ENCODE peak calls at places on chromosomes 11 and 22, in seven cellular contexts. P is tibial nerve, D is H54, F is ovary, L is spleen, V is HCT116, S is uterus. G is an unnamed sample.

GRCh38 chr22:39898997-39899396 is 1.9 kb upstream of the GRAP2 start:
- DNase-seq in D (no peak), L (no peak), F (no peak), S (no peak), P (no peak), V (no peak), G (no peak)

GRCh38 chr11:44623716-44624491 is 58.4 kb downstream of the CD82 start:
- DNase-seq in P (no peak), D (no peak), V (no peak), L (peak), F (peak), S (no peak), G (peak)

GRCh38 chr11:120248551-120249278 is 8.8 kb downstream of the POU2F3 start:
- DNase-seq in P (no peak), F (no peak), L (peak), S (no peak), D (peak), V (peak), G (no peak)

GRCh38 chr11:3909901-3910300 is 54.4 kb downstream of the STIM1 start:
- DNase-seq in L (no peak), P (no peak), D (no peak), V (no peak), F (no peak), S (no peak), G (no peak)

GRCh38 chr11:128513915-128514681 is 73.3 kb downstream of the ETS1 start:
- DNase-seq in P (no peak), V (no peak), F (no peak), S (no peak), D (no peak), L (no peak), G (no peak)

GRCh38 chr11:6402561-6402981 is 12.3 kb downstream of the SMPD1 start:
- DNase-seq in L (no peak), D (no peak), F (no peak), P (no peak), S (no peak), V (no peak), G (no peak)

GRCh38 chr11:84407091-84407490 is 1120.9 kb upstream of the CCDC90B start:
- DNase-seq in S (no peak), V (no peak), L (peak), D (no peak), F (no peak), P (no peak), G (no peak)

GRCh38 chr11:117384045-117384444 is 56.4 kb downstream of the CEP164 start:
- DNase-seq in D (peak), L (no peak), P (no peak), V (no peak), S (no peak), F (no peak), G (no peak)

GRCh38 chr11:100072131-100072530 is 615.0 kb upstream of the ARHGAP42 start:
- DNase-seq in P (no peak), S (no peak), V (no peak), F (no peak), D (no peak), L (no peak), G (no peak)

GRCh38 chr11:119367661-119368120 is 13.8 kb downstream of the USP2 start:
- DNase-seq in D (no peak), L (peak), S (peak), P (no peak), F (peak), V (no peak), G (no peak)

GRCh38 chr22:42959472-42960145 is 55.3 kb downstream of the PACSIN2 start:
- DNase-seq in P (no peak), L (no peak), V (no peak), F (no peak), D (no peak), S (no peak), G (no peak)

GRCh38 chr11:118888398-118888797 is 4.7 kb downstream of the CXCR5 start:
- DNase-seq in S (no peak), V (peak), D (no peak), L (no peak), P (no peak), F (no peak), G (no peak)

GRCh38 chr11:64859542-64860414 is 15.3 kb upstream of the CDC42BPG start:
- DNase-seq in L (peak), S (no peak), D (no peak), P (no peak), V (no peak), F (no peak), G (no peak)

GRCh38 chr11:64855596-64856304 is 11.3 kb upstream of the CDC42BPG start:
- DNase-seq in D (no peak), V (no peak), L (no peak), S (no peak), P (no peak), F (no peak), G (no peak)

GRCh38 chr11:64856382-64857227 is 12.2 kb upstream of the CDC42BPG start:
- DNase-seq in D (peak), V (peak), S (peak), F (no peak), L (no peak), P (no peak), G (no peak)

GRCh38 chr11:64858467-64859401 is 14.3 kb upstream of the CDC42BPG start:
- DNase-seq in L (peak), V (no peak), S (no peak), P (no peak), F (no peak), D (no peak), G (no peak)

GRCh38 chr11:64857485-64857884 is 13.0 kb upstream of the CDC42BPG start:
- DNase-seq in D (no peak), L (no peak), F (no peak), S (no peak), P (no peak), V (no peak), G (no peak)
- TF ChIP-seq POLR2A in D (no peak), L (no peak), F (no peak), S (no peak), P (no peak), V (no peak), G (no peak)

GRCh38 chr11:59557940-59558643 is 46.8 kb downstream of the OR4D9 start:
- DNase-seq in D (no peak), F (no peak), L (no peak), P (no peak), S (no peak), V (no peak), G (no peak)

GRCh38 chr11:59562292-59562691 is 51.0 kb downstream of the OR4D9 start:
- DNase-seq in S (no peak), L (no peak), F (no peak), D (no peak), P (no peak), V (no peak), G (no peak)

GRCh38 chr11:59560290-59560701 is 49.0 kb downstream of the OR4D9 start:
- DNase-seq in F (no peak), P (peak), V (peak), L (no peak), D (no peak), S (peak), G (no peak)

GRCh38 chr11:59559886-59560285 is 48.5 kb downstream of the OR4D9 start:
- DNase-seq in D (no peak), V (no peak), S (no peak), L (no peak), F (no peak), P (no peak), G (no peak)

GRCh38 chr11:59560702-59561469 is 49.5 kb downstream of the OR4D9 start:
- DNase-seq in P (peak), D (no peak), F (peak), V (peak), S (peak), L (peak), G (no peak)
- TF ChIP-seq POLR2A in P (no peak), D (peak), F (peak), V (no peak), S (no peak), L (no peak), G (peak)

GRCh38 chr22:37306494-37306829 is 24.2 kb downstream of the CYTH4 start:
- DNase-seq in P (no peak), V (no peak), S (no peak), L (no peak), D (no peak), F (no peak), G (no peak)
- TF ChIP-seq POLR2A in P (no peak), V (no peak), S (no peak), L (no peak), D (no peak), F (no peak), G (no peak)

GRCh38 chr11:57515332-57516060 is at the start of gene SLC43A1:
- DNase-seq in F (peak), V (no peak), P (peak), D (peak), S (peak), L (peak), G (no peak)
- TF ChIP-seq POLR2A in F (no peak), V (peak), P (no peak), D (no peak), S (peak), L (no peak), G (peak)

GRCh38 chr11:64244966-64245365 is 1.8 kb downstream of the PPP1R14B start:
- DNase-seq in S (no peak), F (no peak), P (no peak), D (no peak), V (no peak), L (peak), G (no peak)
- TF ChIP-seq POLR2A in S (no peak), F (no peak), P (no peak), D (no peak), V (no peak), L (no peak), G (no peak)

GRCh38 chr22:41892721-41893120 is 22.2 kb downstream of the SHISA8 start:
- DNase-seq in S (no peak), D (no peak), L (no peak), V (no peak), F (no peak), P (no peak), G (no peak)

GRCh38 chr22:41898645-41899044 is 16.2 kb downstream of the SHISA8 start:
- DNase-seq in D (no peak), L (no peak), P (no peak), V (no peak), F (no peak), S (no peak), G (no peak)

GRCh38 chr22:41891407-41891806 is 23.5 kb downstream of the SHISA8 start:
- DNase-seq in L (no peak), V (no peak), D (no peak), P (no peak), S (no peak), F (no peak), G (no peak)

GRCh38 chr22:41888638-41889200 is 26.2 kb downstream of the SHISA8 start:
- DNase-seq in S (no peak), V (no peak), P (no peak), F (no peak), D (no peak), L (no peak), G (no peak)

DNA sequence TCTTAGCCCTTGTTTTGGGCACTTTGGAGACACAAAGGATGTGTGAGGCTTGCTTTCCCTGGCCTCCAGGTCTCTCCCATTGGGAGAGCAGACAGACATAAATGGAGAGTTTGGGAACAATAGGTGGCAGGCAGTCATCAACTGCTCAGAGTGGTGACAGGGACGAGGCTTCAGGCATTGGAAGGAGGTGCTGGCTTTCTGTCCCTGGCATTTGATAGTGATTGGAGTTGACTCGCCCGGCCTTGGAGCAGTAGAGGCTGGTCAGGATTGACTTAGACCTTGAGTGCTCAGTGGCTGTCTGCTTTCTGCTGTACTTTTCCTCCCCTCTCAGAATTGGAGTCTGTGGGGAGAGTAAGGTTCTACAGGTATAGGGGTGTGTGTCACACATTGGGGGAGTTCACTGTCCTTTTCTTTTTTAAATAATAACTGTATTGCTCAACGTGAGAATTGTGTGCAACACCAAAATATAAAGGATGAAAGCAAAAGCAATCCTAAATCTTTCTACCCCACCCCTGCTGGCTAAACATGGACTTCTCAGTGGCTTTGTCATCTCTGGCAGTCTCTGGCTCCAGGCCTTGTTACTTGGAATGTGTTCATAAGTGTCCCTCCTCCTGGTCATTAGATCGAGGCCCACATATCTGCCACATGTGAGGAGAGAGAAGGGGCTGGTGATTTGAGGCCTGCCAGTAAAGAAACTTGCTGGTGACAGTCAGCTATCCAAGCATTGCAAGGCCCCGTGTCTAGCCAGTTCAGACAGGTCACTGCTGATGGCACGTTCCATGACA is 21.1 kb downstream of the SHISA8 start:
- DNase-seq in L (no peak), V (no peak), S (no peak), P (no peak), D (no peak), F (no peak), G (no peak)
- TF ChIP-seq POLR2A in L (no peak), V (no peak), S (no peak), P (no peak), D (no peak), F (no peak), G (no peak)

GRCh38 chr22:27514612-27515011 is 286.9 kb downstream of the MN1 start:
- DNase-seq in D (no peak), P (no peak), F (no peak), L (no peak), V (no peak), S (no peak), G (no peak)

GRCh38 chr22:27513021-27513420 is 288.5 kb downstream of the MN1 start:
- DNase-seq in S (no peak), V (no peak), P (no peak), D (no peak), F (no peak), L (no peak), G (no peak)

GRCh38 chr22:27515091-27515523 is 286.4 kb downstream of the MN1 start:
- DNase-seq in D (no peak), L (no peak), V (no peak), F (no peak), P (peak), S (peak), G (no peak)

GRCh38 chr22:27510024-27510423 is 291.5 kb downstream of the MN1 start:
- DNase-seq in D (no peak), V (no peak), F (no peak), P (no peak), S (no peak), L (no peak), G (no peak)

DNA sequence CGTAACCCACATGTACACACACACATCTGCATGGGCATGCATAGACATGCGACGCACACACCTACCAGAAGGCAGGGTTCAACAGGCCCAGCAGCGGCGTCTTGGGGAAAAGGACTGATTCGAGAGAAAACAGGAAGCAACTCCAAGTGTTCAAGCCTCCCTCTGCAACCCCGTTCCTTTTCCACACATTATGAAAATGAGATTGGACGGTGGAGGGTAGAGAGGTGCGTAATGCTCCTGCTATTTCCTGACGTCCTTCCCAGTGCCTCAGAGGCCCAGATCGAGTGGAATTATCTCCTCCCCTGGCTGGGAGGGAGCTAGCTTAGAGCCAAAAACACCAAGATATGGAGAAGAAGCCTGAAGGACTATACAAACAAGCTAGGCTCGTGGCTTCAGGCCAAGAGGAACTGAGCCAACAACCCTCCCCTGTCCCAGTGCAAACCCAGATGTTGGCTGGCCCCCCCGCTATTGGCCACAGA is 289.2 kb downstream of the MN1 start:
- DNase-seq in P (peak), F (peak), D (peak), S (peak), V (no peak), L (no peak), G (peak)
- TF ChIP-seq POLR2A in P (no peak), F (no peak), D (no peak), S (no peak), V (no peak), L (no peak), G (no peak)

GRCh38 chr11:45997599-45997998 is 75.1 kb downstream of the LARGE2 start:
- DNase-seq in D (no peak), L (no peak), F (no peak), V (no peak), P (no peak), S (no peak), G (no peak)
- TF ChIP-seq POLR2A in D (no peak), L (no peak), F (no peak), V (no peak), P (no peak), S (no peak), G (no peak)

GRCh38 chr11:2780850-2781412 is 81.1 kb upstream of the KCNQ1OT1 start:
- DNase-seq in P (peak), F (no peak), S (no peak), V (no peak), L (no peak), D (no peak), G (peak)

GRCh38 chr11:2783536-2784082 is 83.8 kb upstream of the KCNQ1OT1 start:
- DNase-seq in L (no peak), P (no peak), F (no peak), S (no peak), D (no peak), V (no peak), G (no peak)

GRCh38 chr11:2779981-2780849 is 80.4 kb upstream of the KCNQ1OT1 start:
- DNase-seq in D (no peak), F (peak), V (no peak), P (peak), S (peak), L (peak), G (no peak)

GRCh38 chr11:2782769-2783168 is 83.0 kb upstream of the KCNQ1OT1 start:
- DNase-seq in P (no peak), S (no peak), V (no peak), L (no peak), F (no peak), D (no peak), G (no peak)

DNA sequence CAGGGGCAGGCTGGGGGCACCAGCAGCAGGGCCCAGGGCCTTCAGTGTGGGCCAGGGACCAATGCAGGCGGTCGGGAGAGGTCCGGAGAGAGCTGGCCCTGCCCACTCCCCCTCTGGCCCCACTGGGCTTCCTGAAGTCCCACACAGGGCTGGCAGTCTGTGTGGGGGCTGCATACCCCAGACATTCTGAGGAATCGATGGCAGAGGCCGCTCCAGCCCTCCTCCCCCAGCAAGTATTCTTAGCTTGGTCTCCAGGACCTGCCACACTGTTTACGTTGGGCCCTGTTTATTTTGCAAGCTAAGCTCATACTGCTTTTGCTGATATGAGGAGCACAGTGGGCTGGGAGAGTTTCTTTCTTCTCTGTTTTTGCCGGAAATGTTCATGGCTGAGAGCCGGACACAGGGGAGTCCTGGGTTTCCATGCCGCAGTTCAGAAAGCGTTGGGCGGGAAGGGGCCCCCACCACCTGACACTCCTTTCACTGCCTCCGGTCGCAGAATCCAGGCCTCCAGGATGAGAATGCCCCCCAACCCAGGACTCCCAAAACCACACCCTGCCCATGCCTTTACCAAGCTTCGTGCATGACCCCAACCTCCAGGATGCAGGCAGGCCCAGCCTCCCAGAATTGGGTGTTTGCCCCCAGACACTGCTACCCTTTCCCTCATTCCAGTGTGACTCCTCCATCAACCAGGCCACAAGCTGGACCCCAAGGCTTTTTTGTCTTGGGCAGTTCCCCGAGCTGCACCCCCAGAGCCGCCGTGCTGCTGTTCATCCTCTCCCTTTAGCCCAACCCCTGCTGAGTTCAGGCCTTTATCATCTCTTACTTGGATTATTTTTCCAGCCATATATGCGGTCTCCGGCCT is 81.8 kb upstream of the KCNQ1OT1 start:
- DNase-seq in F (peak), V (no peak), D (no peak), S (peak), L (peak), P (peak), G (peak)
- TF ChIP-seq POLR2A in F (no peak), V (no peak), D (no peak), S (no peak), L (no peak), P (no peak), G (no peak)